ENCODE peak calls at places on chromosomes 12 and 14, in eight cellular contexts. X is A549, V is HepG2, B is GM23338, K is Panc1, E is HL-60, S is SK-N-SH, T is GM12878. A is an unnamed sample.

GRCh38 chr12:28415755-28416154 is 225.5 kb downstream of the CCDC91 start:
- DNase-seq in X (no peak), V (no peak), B (peak; percentile 38), K (no peak), E (no peak), S (no peak), T (no peak), A (no peak)

GRCh38 chr12:124530637-124531263 is 36.7 kb downstream of the NCOR2 start:
- DNase-seq in X (no peak), V (no peak), B (no peak), K (no peak), E (no peak), S (no peak), T (no peak), A (no peak)

GRCh38 chr12:9647825-9648700 is 21.4 kb upstream of the CLEC2D start:
- DNase-seq in X (peak; percentile 83), V (peak; percentile 74), B (peak; percentile 89), K (no peak), E (peak; percentile 97), S (peak; percentile 86), T (peak; percentile 89), A (peak; percentile 91)

GRCh38 chr12:96472384-96472783 is 17.0 kb upstream of the CFAP54 start:
- DNase-seq in X (no peak), V (no peak), B (no peak), K (no peak), E (no peak), S (no peak), T (no peak), A (peak; percentile 15)

GRCh38 chr12:8780389-8780788 is 42.0 kb upstream of the A2ML1 start:
- DNase-seq in X (peak; percentile 21), V (peak; percentile 16), B (peak; percentile 78), K (peak; percentile 2), E (peak; percentile 7), S (peak; percentile 24), T (no peak), A (peak; percentile 12)

GRCh38 chr14:68664225-68664681 is 128.6 kb downstream of the ZFP36L1 start:
- DNase-seq in X (no peak), V (no peak), B (no peak), K (no peak), E (no peak), S (no peak), T (peak; percentile 34), A (no peak)

GRCh38 chr14:68817513-68818212 is 24.8 kb upstream of the ZFP36L1 start:
- DNase-seq in X (no peak), V (no peak), B (no peak), K (no peak), E (no peak), S (peak; percentile 24), T (no peak), A (no peak)

GRCh38 chr12:108619369-108620160 is 14.1 kb downstream of the SELPLG start:
- DNase-seq in X (no peak), V (no peak), B (no peak), K (no peak), E (no peak), S (no peak), T (no peak), A (no peak)

GRCh38 chr14:106308839-106309389 is 782.5 kb downstream of the TMEM121 start:
- DNase-seq in X (no peak), V (peak; percentile 35), B (peak; percentile 64), K (peak; percentile 74), E (peak; percentile 80), S (peak; percentile 47), T (peak; percentile 83), A (peak; percentile 59)

GRCh38 chr12:12714276-12715001 is 2.7 kb upstream of the CDKN1B start:
- DNase-seq in X (no peak), V (no peak), B (peak; percentile 71), K (no peak), E (peak; percentile 24), S (no peak), T (no peak), A (no peak)

GRCh38 chr12:47995976-47996375 is 8.3 kb downstream of the COL2A1 start:
- DNase-seq in X (no peak), V (no peak), B (no peak), K (no peak), E (no peak), S (no peak), T (no peak), A (no peak)

GRCh38 chr12:99523853-99524252 is 123.7 kb upstream of the GARIN6 start:
- DNase-seq in X (no peak), V (no peak), B (no peak), K (no peak), E (no peak), S (no peak), T (no peak), A (no peak)

GRCh38 chr14:91374897-91375747 is 42.5 kb downstream of the CCDC88C start:
- DNase-seq in X (no peak), V (no peak), B (peak; percentile 74), K (no peak), E (no peak), S (no peak), T (no peak), A (no peak)

GRCh38 chr14:103366741-103367140 is 18.5 kb upstream of the MARK3 start:
- DNase-seq in X (no peak), V (no peak), B (no peak), K (no peak), E (no peak), S (no peak), T (no peak), A (no peak)

GRCh38 chr12:75913502-75914110 is 118.0 kb downstream of the PHLDA1 start:
- DNase-seq in X (no peak), V (no peak), B (no peak), K (no peak), E (no peak), S (no peak), T (no peak), A (peak; percentile 11)

GRCh38 chr12:15541996-15542631 is 219.8 kb downstream of the PTPRO start:
- DNase-seq in X (no peak), V (no peak), B (no peak), K (no peak), E (no peak), S (no peak), T (no peak), A (no peak)

GRCh38 chr14:34501997-34502396 is 37.5 kb downstream of the EAPP start:
- DNase-seq in X (no peak), V (no peak), B (no peak), K (no peak), E (no peak), S (no peak), T (no peak), A (no peak)

GRCh38 chr12:16347391-16348298 is at the start of gene MGST1:
- DNase-seq in X (peak; percentile 38), V (peak; percentile 77), B (peak; percentile 96), K (no peak), E (peak; percentile 85), S (peak; percentile 8), T (peak; percentile 11), A (peak; percentile 27)

GRCh38 chr14:95559203-95559602 is 24.4 kb downstream of the GLRX5 start:
- DNase-seq in X (no peak), V (no peak), B (no peak), K (no peak), E (no peak), S (no peak), T (no peak), A (no peak)

GRCh38 chr14:49879683-49880204 is 13.1 kb upstream of the ARF6 start:
- DNase-seq in X (peak; percentile 59), V (peak; percentile 80), B (peak; percentile 92), K (no peak), E (peak; percentile 82), S (peak; percentile 65), T (no peak), A (peak; percentile 72)

GRCh38 chr14:73774244-73774575 is 60.0 kb upstream of the PNMA1 start:
- DNase-seq in X (no peak), V (no peak), B (no peak), K (no peak), E (no peak), S (no peak), T (no peak), A (no peak)

GRCh38 chr12:64335886-64336466 is 54.6 kb downstream of the C12orf56 start:
- DNase-seq in X (no peak), V (no peak), B (no peak), K (no peak), E (no peak), S (no peak), T (no peak), A (no peak)

GRCh38 chr14:100078216-100078780 is 13.1 kb downstream of the EVL start:
- DNase-seq in X (no peak), V (no peak), B (no peak), K (no peak), E (no peak), S (no peak), T (no peak), A (no peak)
- TF ChIP-seq REST in X (no peak), V (no peak), B (no peak), K (no peak), E (no peak), S (no peak), T (no peak), A (no peak)

GRCh38 chr12:73106896-73107295 is 834.7 kb downstream of the TRHDE start:
- DNase-seq in X (no peak), V (no peak), B (no peak), K (no peak), E (no peak), S (no peak), T (no peak), A (no peak)
- TF ChIP-seq REST in X (no peak), V (no peak), B (no peak), K (no peak), E (no peak), S (no peak), T (no peak), A (no peak)

GRCh38 chr12:49024543-49024942 is 6.0 kb upstream of the PRKAG1 start:
- DNase-seq in X (no peak), V (no peak), B (no peak), K (no peak), E (no peak), S (no peak), T (no peak), A (no peak)
- TF ChIP-seq REST in X (no peak), V (no peak), B (no peak), K (no peak), E (no peak), S (no peak), T (no peak), A (no peak)

GRCh38 chr12:90173499-90174197 is 465.0 kb upstream of the ATP2B1 start:
- DNase-seq in X (no peak), V (no peak), B (no peak), K (no peak), E (no peak), S (no peak), T (no peak), A (no peak)

GRCh38 chr12:90172524-90172923 is 463.9 kb upstream of the ATP2B1 start:
- DNase-seq in X (no peak), V (no peak), B (no peak), K (no peak), E (no peak), S (no peak), T (no peak), A (no peak)

GRCh38 chr12:90170740-90171139 is 462.1 kb upstream of the ATP2B1 start:
- DNase-seq in X (no peak), V (no peak), B (no peak), K (no peak), E (no peak), S (no peak), T (no peak), A (no peak)

DNA sequence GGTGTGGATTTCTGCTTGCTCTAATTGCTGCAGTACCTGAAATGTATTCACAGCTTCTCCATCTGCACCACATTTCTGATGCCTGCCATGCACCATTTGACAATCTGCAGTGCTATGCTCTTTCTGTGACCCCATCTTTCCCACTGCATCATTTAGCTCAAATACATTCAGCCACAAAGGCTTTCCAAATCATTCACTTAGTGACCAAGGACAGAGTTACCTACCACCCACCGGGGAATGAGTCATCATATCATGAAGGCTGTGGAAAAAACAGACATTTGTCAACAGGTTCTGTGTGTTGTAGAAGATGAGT is 465.5 kb upstream of the ATP2B1 start:
- DNase-seq in X (no peak), V (no peak), B (no peak), K (no peak), E (no peak), S (no peak), T (peak; percentile 2), A (no peak)
- TF ChIP-seq REST in X (no peak), V (no peak), B (no peak), K (no peak), E (no peak), S (no peak), T (no peak), A (no peak)

A was measured in K562.